ENCODE peak calls at places on chromosomes 4 and X, in four cellular contexts. S is endodermal cell, B is mesendoderm, Z is left ventricle myocardium inferior. T is an unnamed sample. For H3K36me3, the result is how much of the 10 kb centered on the place peaks cover.

GRCh38 chr4:24800273-24800880 is 5.0 kb downstream of the SOD3 start:
- DNase-seq in Z (peak), B (peak), S (peak), T (peak)

GRCh38 chr4:78308517-78308916 is 243.1 kb upstream of the ANXA3 start:
- DNase-seq in Z (no peak), S (no peak), B (no peak), T (no peak)

GRCh38 chr4:13875160-13875559 is 247.6 kb upstream of the BOD1L1 start:
- DNase-seq in B (no peak), S (no peak), Z (no peak), T (no peak)

GRCh38 chr4:101103381-101104142 is 243.8 kb downstream of the PPP3CA start:
- DNase-seq in Z (no peak), B (peak), S (no peak), T (no peak)

GRCh38 chrX:69093960-69094935 is 71.0 kb downstream of the PJA1 start:
- DNase-seq in Z (no peak), B (peak), S (peak), T (no peak)

GRCh38 chr4:1008840-1009646 is 2.4 kb upstream of the FGFRL1 start:
- DNase-seq in Z (peak), B (peak), S (peak), T (peak)

GRCh38 chr4:151541438-151542071 is 132.6 kb downstream of the FHIP1A start:
- DNase-seq in S (peak), Z (no peak), B (peak), T (no peak)

GRCh38 chr4:3714642-3715001 is 51.6 kb upstream of the ADRA2C start:
- DNase-seq in B (no peak), Z (peak), S (no peak), T (no peak)

GRCh38 chrX:136752796-136753195 is 27.9 kb downstream of the ARHGEF6 start:
- DNase-seq in Z (no peak), B (no peak), S (no peak), T (no peak)

GRCh38 chr4:15779336-15779735 is 1.2 kb downstream of the CD38 start:
- DNase-seq in S (peak), B (peak), Z (peak), T (peak)

GRCh38 chrX:8981742-8982141 is 52.2 kb downstream of the FAM9B start:
- DNase-seq in Z (no peak), B (no peak), S (no peak), T (no peak)

GRCh38 chr4:137124278-137124932 is 407.9 kb downstream of the PCDH18 start:
- DNase-seq in B (peak), S (no peak), Z (no peak), T (no peak)

GRCh38 chrX:134542485-134542884 is 82.5 kb downstream of the HPRT1 start:
- DNase-seq in S (peak), Z (no peak), B (peak), T (no peak)

GRCh38 chrX:148043456-148043855 is 62.3 kb downstream of the FMR1NB start:
- DNase-seq in Z (no peak), B (no peak), S (no peak), T (no peak)

GRCh38 chr4:47650584-47651130 is 165.6 kb downstream of the ATP10D start:
- DNase-seq in B (no peak), S (no peak), Z (no peak), T (no peak)

GRCh38 chr4:2252530-2252924 is 9.4 kb downstream of the MXD4 start:
- DNase-seq in B (no peak), Z (no peak), S (no peak), T (peak)

GRCh38 chr4:107519057-107519456 is 201.0 kb downstream of the PAPSS1 start:
- DNase-seq in Z (no peak), B (peak), S (peak), T (no peak)

GRCh38 chr4:6617246-6617645 is 23.2 kb upstream of the MRFAP1 start:
- DNase-seq in B (no peak), Z (no peak), S (no peak), T (no peak)

GRCh38 chr4:64617813-64618212 is 208.6 kb upstream of the TECRL start:
- DNase-seq in Z (no peak), B (peak), S (no peak), T (no peak)

GRCh38 chr4:183636488-183636887 is 22.5 kb downstream of the RWDD4 start:
- DNase-seq in Z (no peak), B (no peak), S (peak), T (no peak)

GRCh38 chr4:13988347-13989265 is 361.1 kb upstream of the BOD1L1 start:
- DNase-seq in B (peak), Z (peak), S (no peak), T (no peak)

GRCh38 chrX:48560681-48561080 is 13.6 kb upstream of the RBM3 start:
- DNase-seq in Z (no peak), B (no peak), S (no peak), T (no peak)

GRCh38 chr4:185238261-185238681 is 28.9 kb downstream of the SNX25 start:
- DNase-seq in S (no peak), Z (no peak), B (no peak), T (no peak)

GRCh38 chr4:14810568-14810967 is 191.7 kb upstream of the CPEB2 start:
- DNase-seq in B (no peak), Z (no peak), S (no peak), T (no peak)

GRCh38 chr4:144450526-144450925 is 195.4 kb upstream of the HHIP start:
- DNase-seq in Z (no peak), S (no peak), B (peak), T (no peak)

GRCh38 chr4:55248756-55249155 is 97.3 kb upstream of the SRD5A3 start:
- DNase-seq in S (no peak), Z (no peak), B (peak), T (no peak)

GRCh38 chr4:79300280-79300679 is 25.6 kb downstream of the NAA11 start:
- DNase-seq in S (no peak), B (no peak), Z (no peak), T (no peak)

GRCh38 chr4:85866508-85866907 is 391.6 kb downstream of the ARHGAP24 start:
- DNase-seq in Z (no peak), S (no peak), B (peak), T (no peak)

GRCh38 chrX:40006025-40007017 is 91.4 kb downstream of the BCOR start:
- DNase-seq in S (peak), Z (peak), B (peak), T (peak)

GRCh38 chr4:152968806-152969394 is 32.8 kb downstream of the FHDC1 start:
- DNase-seq in S (no peak), B (no peak), Z (no peak), T (no peak)

GRCh38 chrX:77564824-77565223 is 117.6 kb downstream of the FGF16 start:
- DNase-seq in Z (no peak), B (no peak), S (no peak), T (no peak)

GRCh38 chr4:83731609-83732008 is 195.7 kb downstream of the GPAT3 start:
- DNase-seq in S (no peak), B (no peak), Z (no peak), T (no peak)

GRCh38 chr4:176156656-176157055 is 38.7 kb downstream of the SPATA4 start:
- DNase-seq in S (no peak), B (no peak), Z (no peak), T (no peak)

GRCh38 chrX:20442597-20442996 is 175.9 kb upstream of the RPS6KA3 start:
- DNase-seq in Z (peak), B (peak), S (peak), T (peak)

GRCh38 chrX:132482632-132483031 is 6.2 kb downstream of the MBNL3 start:
- DNase-seq in S (no peak), Z (no peak), B (no peak), T (no peak)

GRCh38 chrX:34058005-34058404 is 74.1 kb downstream of the FAM47A start:
- DNase-seq in Z (no peak), B (peak), S (peak), T (no peak)

DNA sequence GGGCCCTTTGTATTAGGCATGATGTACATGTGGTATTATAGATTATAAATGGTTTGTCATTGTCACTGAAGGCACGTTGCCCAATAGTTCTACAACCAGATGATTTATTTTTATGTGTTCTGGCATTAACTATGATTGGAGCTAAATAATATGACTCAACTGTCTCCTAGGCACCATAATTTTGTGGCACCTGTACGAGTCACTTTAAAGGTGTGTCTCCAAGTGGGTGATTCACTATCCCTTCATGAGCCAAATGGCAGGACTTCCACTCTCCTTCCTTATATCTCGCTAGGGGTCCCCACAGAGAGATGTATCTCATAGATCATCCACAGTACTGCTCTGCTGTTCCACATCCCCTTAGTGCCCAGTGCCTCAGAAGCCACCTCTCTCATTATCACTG is 6.1 kb upstream of the SMPX start:
- DNase-seq in S (no peak), B (no peak), Z (no peak), T (no peak)
- H3K27ac ChIP-seq in S (no peak), B (no peak), Z (no peak), T (no peak)

GRCh38 chr4:42881262-42881661 is 11.3 kb upstream of the GRXCR1 start:
- DNase-seq in Z (no peak), S (no peak), B (no peak), T (no peak)

GRCh38 chr4:42878868-42879267 is 13.6 kb upstream of the GRXCR1 start:
- DNase-seq in S (no peak), B (no peak), Z (no peak), T (no peak)
- H3K4me3 ChIP-seq in S (no peak), B (no peak), Z (no peak), T (no peak)

DNA sequence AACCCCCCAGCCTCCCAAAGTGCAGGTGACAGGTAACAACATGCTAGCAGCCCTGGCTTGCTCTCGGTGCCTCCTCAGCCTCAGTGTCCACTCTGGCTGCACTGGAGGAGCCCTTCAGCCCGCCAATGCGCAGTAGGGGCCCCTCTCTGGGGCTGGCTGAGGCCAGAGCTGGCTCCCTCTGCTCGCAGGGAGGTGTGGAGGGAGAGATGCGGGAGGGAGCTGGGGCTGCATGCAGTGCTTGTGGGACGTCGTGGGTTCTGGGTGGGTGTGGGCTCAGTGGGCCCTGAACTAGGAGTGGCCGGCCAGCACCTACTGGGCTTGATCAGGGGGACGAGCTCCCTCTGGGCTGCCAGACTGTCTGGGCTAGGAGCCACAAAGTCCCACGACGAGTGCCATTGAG is 14.4 kb downstream of the C4orf46 start:
- DNase-seq in Z (no peak), B (no peak), S (no peak), T (no peak)
- H3K36me3 ChIP-seq in Z (under half), B (under half), S (under half), T (under half)

GRCh38 chr4:23382880-23383279 is 507.0 kb downstream of the PPARGC1A start:
- DNase-seq in B (peak), S (no peak), Z (no peak), T (no peak)
- H3K27ac ChIP-seq in B (no peak), S (no peak), Z (no peak), T (no peak)

GRCh38 chrX:23907106-23907495 is 637 bp downstream of the APOO start:
- DNase-seq in B (peak), Z (no peak), S (no peak), T (no peak)

GRCh38 chrX:23907496-23908218 is at the start of the genes APOO and CXorf58:
- DNase-seq in Z (peak), B (peak), S (peak), T (peak)

GRCh38 chrX:23911436-23911835 is 3.6 kb downstream of the CXorf58 start:
- DNase-seq in Z (no peak), B (no peak), S (no peak), T (no peak)

GRCh38 chrX:23904096-23904495 is 3.6 kb downstream of the APOO start:
- DNase-seq in S (peak), Z (no peak), B (peak), T (no peak)

DNA sequence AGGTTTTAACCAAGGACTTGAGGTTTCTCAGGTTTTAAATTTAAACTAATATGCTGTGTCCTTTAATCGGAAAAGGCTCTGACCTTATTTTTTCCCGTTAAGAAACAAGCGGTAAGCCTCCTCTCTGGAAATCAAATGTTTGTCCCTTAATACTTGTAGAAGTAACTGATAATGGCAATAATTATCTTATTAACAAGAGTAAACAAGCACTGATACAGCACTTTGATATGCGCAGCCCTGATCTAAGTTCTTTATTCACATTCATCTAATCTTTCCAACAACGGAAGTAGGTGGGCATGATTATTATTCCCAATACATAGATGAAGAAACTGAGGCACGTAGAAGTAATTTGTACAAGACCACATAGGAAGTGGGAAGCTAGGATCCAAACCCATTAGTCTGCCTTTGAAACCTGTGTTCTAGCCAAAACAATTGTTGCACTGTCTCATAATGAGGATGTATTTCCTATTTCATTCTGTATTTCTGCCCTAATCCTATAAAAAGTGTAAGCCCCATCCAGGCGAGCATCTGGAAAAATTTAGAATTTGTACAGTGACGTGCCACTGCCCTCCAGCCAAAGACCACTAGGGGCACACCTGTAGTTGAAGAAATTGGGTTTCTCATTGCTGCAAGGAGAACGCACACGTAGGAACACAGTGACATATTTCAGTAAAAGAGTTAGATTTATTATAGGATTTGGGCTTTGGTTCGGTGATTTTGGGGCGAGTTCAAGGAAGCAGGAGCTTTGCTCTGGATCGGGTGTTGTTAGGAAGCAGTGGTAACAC is 605 bp downstream of the CXorf58 start:
- DNase-seq in S (peak), B (peak), Z (no peak), T (no peak)
- H3K4me3 ChIP-seq in S (peak), B (no peak), Z (peak), T (peak)